ENCODE peak calls at places on chromosome 15, in ten cellular contexts. V, L, G, J, Q, X, B, T, A and R are unnamed samples.

GRCh38 chr15:64004582-64004981 is 41.7 kb downstream of the DAPK2 start:
- DNase-seq in V (no peak), L (no peak), G (no peak), J (no peak), Q (no peak), X (no peak), B (no peak), T (peak; percentile 71), A (no peak), R (no peak)

GRCh38 chr15:78139564-78139963 is 8.3 kb upstream of the CIB2 start:
- DNase-seq in V (no peak), L (no peak), G (no peak), J (no peak), Q (no peak), X (no peak), B (no peak), T (no peak), A (no peak), R (no peak)

GRCh38 chr15:62390793-62391543 is 225.9 kb upstream of the C2CD4B start:
- DNase-seq in V (no peak), L (peak; percentile 37), G (peak; percentile 17), J (no peak), Q (peak; percentile 21), X (no peak), B (peak; percentile 38), T (no peak), A (no peak), R (peak; percentile 74)

GRCh38 chr15:64792282-64792681 is 16.9 kb upstream of the RBPMS2 start:
- DNase-seq in V (no peak), L (no peak), G (no peak), J (no peak), Q (no peak), X (no peak), B (no peak), T (no peak), A (no peak), R (no peak)

GRCh38 chr15:42605281-42605744 is 29.9 kb downstream of the STARD9 start:
- DNase-seq in V (no peak), L (peak; percentile 65), G (no peak), J (no peak), Q (no peak), X (no peak), B (peak; percentile 94), T (no peak), A (no peak), R (no peak)

GRCh38 chr15:90141646-90142045 is 39.4 kb upstream of the IDH2 start:
- DNase-seq in V (no peak), L (no peak), G (no peak), J (no peak), Q (no peak), X (no peak), B (no peak), T (no peak), A (no peak), R (no peak)

GRCh38 chr15:60165111-60165510 is 161.0 kb downstream of the FOXB1 start:
- DNase-seq in V (no peak), L (no peak), G (no peak), J (no peak), Q (no peak), X (no peak), B (no peak), T (no peak), A (no peak), R (no peak)

GRCh38 chr15:30984542-30984941 is 6.9 kb downstream of the MTMR10 start:
- DNase-seq in V (no peak), L (no peak), G (no peak), J (no peak), Q (no peak), X (no peak), B (no peak), T (no peak), A (no peak), R (no peak)

GRCh38 chr15:31268911-31269784 is 57.5 kb upstream of the KLF13 start:
- DNase-seq in V (no peak), L (no peak), G (no peak), J (no peak), Q (no peak), X (no peak), B (no peak), T (no peak), A (no peak), R (peak; percentile 56)

GRCh38 chr15:60673918-60674558 is 195.1 kb upstream of the ICE2 start:
- DNase-seq in V (no peak), L (peak; percentile 20), G (peak; percentile 15), J (peak; percentile 78), Q (peak; percentile 62), X (peak; percentile 41), B (no peak), T (peak; percentile 43), A (no peak), R (peak; percentile 77)

GRCh38 chr15:57591822-57592367 is at the start of gene MYZAP:
- DNase-seq in V (no peak), L (no peak), G (peak; percentile 64), J (no peak), Q (peak; percentile 28), X (no peak), B (no peak), T (no peak), A (peak; percentile 8), R (peak; percentile 73)

GRCh38 chr15:100918034-100918689 is 995 bp upstream of the LRRK1 start:
- DNase-seq in V (peak; percentile 27), L (peak; percentile 90), G (peak; percentile 86), J (peak; percentile 13), Q (peak; percentile 60), X (peak; percentile 32), B (peak; percentile 88), T (peak; percentile 67), A (peak; percentile 29), R (peak; percentile 86)

GRCh38 chr15:70562906-70563305 is 200.5 kb downstream of the UACA start:
- DNase-seq in V (no peak), L (no peak), G (no peak), J (no peak), Q (no peak), X (no peak), B (no peak), T (no peak), A (no peak), R (no peak)

GRCh38 chr15:67762610-67763368 is 62.5 kb upstream of the SKOR1 start:
- DNase-seq in V (no peak), L (peak; percentile 88), G (no peak), J (peak; percentile 31), Q (peak; percentile 55), X (no peak), B (no peak), T (no peak), A (no peak), R (no peak)

GRCh38 chr15:66625974-66626373 is 60.2 kb upstream of the LCTL start:
- DNase-seq in V (no peak), L (no peak), G (no peak), J (no peak), Q (no peak), X (no peak), B (no peak), T (no peak), A (no peak), R (no peak)

GRCh38 chr15:99954361-99955180 is 221.3 kb upstream of the LYSMD4 start:
- DNase-seq in V (no peak), L (no peak), G (no peak), J (no peak), Q (no peak), X (no peak), B (no peak), T (no peak), A (no peak), R (no peak)

GRCh38 chr15:88546248-88547129 is at the start of gene DET1:
- DNase-seq in V (peak; percentile 89), L (peak; percentile 99), G (peak; percentile 95), J (peak; percentile 77), Q (peak; percentile 93), X (peak; percentile 88), B (peak; percentile 97), T (peak; percentile 94), A (peak; percentile 87), R (peak; percentile 97)

GRCh38 chr15:60795889-60796288 is 316.9 kb upstream of the ICE2 start:
- DNase-seq in V (no peak), L (peak; percentile 84), G (no peak), J (no peak), Q (peak; percentile 34), X (no peak), B (peak; percentile 22), T (no peak), A (no peak), R (no peak)

GRCh38 chr15:75900577-75900976 is 3.1 kb upstream of the FBXO22 start:
- DNase-seq in V (no peak), L (no peak), G (no peak), J (no peak), Q (no peak), X (no peak), B (no peak), T (no peak), A (no peak), R (no peak)

GRCh38 chr15:80159811-80160569 is 7.2 kb downstream of the FAH start:
- DNase-seq in V (no peak), L (no peak), G (no peak), J (no peak), Q (no peak), X (no peak), B (no peak), T (no peak), A (no peak), R (peak; percentile 56)

GRCh38 chr15:70466895-70467529 is 296.3 kb downstream of the UACA start:
- DNase-seq in V (no peak), L (peak; percentile 77), G (peak; percentile 73), J (peak; percentile 23), Q (no peak), X (no peak), B (peak; percentile 78), T (peak; percentile 37), A (peak; percentile 18), R (peak; percentile 50)

GRCh38 chr15:62940755-62941361 is 101.7 kb upstream of the TPM1 start:
- DNase-seq in V (no peak), L (peak; percentile 47), G (no peak), J (peak; percentile 89), Q (peak; percentile 17), X (peak; percentile 78), B (peak; percentile 69), T (no peak), A (no peak), R (peak; percentile 87)

GRCh38 chr15:50148362-50148963 is 29.4 kb upstream of the ATP8B4 start:
- DNase-seq in V (no peak), L (peak; percentile 12), G (peak; percentile 15), J (no peak), Q (no peak), X (no peak), B (no peak), T (peak; percentile 81), A (no peak), R (no peak)

GRCh38 chr15:62889734-62890505 is 152.6 kb upstream of the TPM1 start:
- DNase-seq in V (no peak), L (no peak), G (no peak), J (no peak), Q (no peak), X (no peak), B (no peak), T (no peak), A (no peak), R (peak; percentile 76)

GRCh38 chr15:85582719-85583089 is 202.3 kb downstream of the AKAP13 start:
- DNase-seq in V (peak; percentile 46), L (peak; percentile 73), G (no peak), J (no peak), Q (peak; percentile 45), X (no peak), B (no peak), T (no peak), A (peak; percentile 37), R (peak; percentile 59)

GRCh38 chr15:56959318-56959648 is 40.8 kb downstream of the TCF12 start:
- DNase-seq in V (no peak), L (no peak), G (no peak), J (no peak), Q (no peak), X (no peak), B (no peak), T (no peak), A (no peak), R (no peak)

GRCh38 chr15:80154336-80154735 is 1.5 kb downstream of the FAH start:
- DNase-seq in V (no peak), L (no peak), G (no peak), J (no peak), Q (no peak), X (no peak), B (no peak), T (no peak), A (no peak), R (no peak)

GRCh38 chr15:75203017-75203907 is 1.6 kb downstream of the C15orf39 start:
- DNase-seq in V (no peak), L (no peak), G (no peak), J (no peak), Q (no peak), X (no peak), B (no peak), T (no peak), A (no peak), R (no peak)